ENCODE peak calls at places on chromosomes 11 and 22, in seven cellular contexts. One of them, this sample, is unnamed.

GRCh38 chr11:64044730-64045386 is 9.1 kb downstream of the FLRT1 start:
- DNase-seq in glomerular endothelial cell: no peak
- DNase-seq in stimulated activated naive CD4-positive, alpha-beta T cell: no peak
- DNase-seq in SW480: no peak
- DNase-seq in CD8-positive, alpha-beta T cell: no peak
- DNase-seq in activated gamma-delta T cell treated with anti-CD3 and anti-CD28 coated beads, Interleukin-2, amount 50 U/mL, for 16 hours: no peak
- DNase-seq in heart right ventricle: no peak
- DNase-seq in this sample: no peak

GRCh38 chr11:126485021-126485781 is 129.7 kb downstream of the ST3GAL4 start:
- DNase-seq in glomerular endothelial cell: no peak
- DNase-seq in stimulated activated naive CD4-positive, alpha-beta T cell: no peak
- DNase-seq in SW480: peak
- DNase-seq in CD8-positive, alpha-beta T cell: no peak
- DNase-seq in activated gamma-delta T cell treated with anti-CD3 and anti-CD28 coated beads, Interleukin-2, amount 50 U/mL, for 16 hours: no peak
- DNase-seq in heart right ventricle: no peak
- DNase-seq in this sample: no peak

GRCh38 chr11:112880454-112880853 is 80.8 kb upstream of the NCAM1 start:
- DNase-seq in glomerular endothelial cell: no peak
- DNase-seq in stimulated activated naive CD4-positive, alpha-beta T cell: no peak
- DNase-seq in SW480: no peak
- DNase-seq in CD8-positive, alpha-beta T cell: peak
- DNase-seq in activated gamma-delta T cell treated with anti-CD3 and anti-CD28 coated beads, Interleukin-2, amount 50 U/mL, for 16 hours: no peak
- DNase-seq in heart right ventricle: no peak
- DNase-seq in this sample: no peak

GRCh38 chr11:27120211-27120610 is 79.6 kb downstream of the BBOX1 start:
- DNase-seq in glomerular endothelial cell: no peak
- DNase-seq in stimulated activated naive CD4-positive, alpha-beta T cell: no peak
- DNase-seq in SW480: no peak
- DNase-seq in CD8-positive, alpha-beta T cell: no peak
- DNase-seq in activated gamma-delta T cell treated with anti-CD3 and anti-CD28 coated beads, Interleukin-2, amount 50 U/mL, for 16 hours: no peak
- DNase-seq in heart right ventricle: no peak
- DNase-seq in this sample: no peak

GRCh38 chr22:23837911-23838685 is 708 bp downstream of the DERL3 start:
- DNase-seq in glomerular endothelial cell: no peak
- DNase-seq in stimulated activated naive CD4-positive, alpha-beta T cell: no peak
- DNase-seq in SW480: no peak
- DNase-seq in CD8-positive, alpha-beta T cell: no peak
- DNase-seq in activated gamma-delta T cell treated with anti-CD3 and anti-CD28 coated beads, Interleukin-2, amount 50 U/mL, for 16 hours: no peak
- DNase-seq in heart right ventricle: no peak
- DNase-seq in this sample: no peak

GRCh38 chr22:19628038-19628776 is 86.1 kb upstream of the SEPTIN5 start:
- DNase-seq in glomerular endothelial cell: no peak
- DNase-seq in stimulated activated naive CD4-positive, alpha-beta T cell: no peak
- DNase-seq in SW480: no peak
- DNase-seq in CD8-positive, alpha-beta T cell: no peak
- DNase-seq in activated gamma-delta T cell treated with anti-CD3 and anti-CD28 coated beads, Interleukin-2, amount 50 U/mL, for 16 hours: no peak
- DNase-seq in heart right ventricle: no peak
- DNase-seq in this sample: no peak

GRCh38 chr11:78189851-78190250 is 1.1 kb downstream of the USP35 start:
- DNase-seq in glomerular endothelial cell: no peak
- DNase-seq in stimulated activated naive CD4-positive, alpha-beta T cell: no peak
- DNase-seq in SW480: no peak
- DNase-seq in CD8-positive, alpha-beta T cell: no peak
- DNase-seq in activated gamma-delta T cell treated with anti-CD3 and anti-CD28 coated beads, Interleukin-2, amount 50 U/mL, for 16 hours: no peak
- DNase-seq in heart right ventricle: no peak
- DNase-seq in this sample: no peak

GRCh38 chr22:30876925-30877553 is 91.5 kb downstream of the MORC2 start:
- DNase-seq in glomerular endothelial cell: no peak
- DNase-seq in stimulated activated naive CD4-positive, alpha-beta T cell: no peak
- DNase-seq in SW480: no peak
- DNase-seq in CD8-positive, alpha-beta T cell: no peak
- DNase-seq in activated gamma-delta T cell treated with anti-CD3 and anti-CD28 coated beads, Interleukin-2, amount 50 U/mL, for 16 hours: no peak
- DNase-seq in heart right ventricle: peak
- DNase-seq in this sample: no peak

GRCh38 chr22:45441158-45441557 is 27.7 kb downstream of the RIBC2 start:
- DNase-seq in glomerular endothelial cell: no peak
- DNase-seq in stimulated activated naive CD4-positive, alpha-beta T cell: peak
- DNase-seq in SW480: peak
- DNase-seq in CD8-positive, alpha-beta T cell: peak
- DNase-seq in activated gamma-delta T cell treated with anti-CD3 and anti-CD28 coated beads, Interleukin-2, amount 50 U/mL, for 16 hours: no peak
- DNase-seq in heart right ventricle: peak
- DNase-seq in this sample: peak